ENCODE peak calls at places on chromosomes 7 and 10, in eight cellular contexts. One of them, this sample, is unnamed.

GRCh38 chr7:148397056-148397455 is 193.5 kb upstream of the C7orf33 start:
- DNase-seq in RCC 7860: no peak
- DNase-seq in GM20000: no peak
- DNase-seq in effector memory CD8-positive, alpha-beta T cell: no peak
- DNase-seq in heart right ventricle: no peak
- DNase-seq in stimulated activated CD8-positive, alpha-beta memory T cell treated with anti-CD3 and anti-CD28 coated beads, Interleukin-15, amount 100 ng/mL, for 48 hours: no peak
- DNase-seq in NCI-H2171: no peak
- DNase-seq in left cardiac atrium: no peak
- DNase-seq in this sample: no peak

GRCh38 chr10:99411546-99411945 is 18.9 kb downstream of the GOT1 start:
- DNase-seq in RCC 7860: no peak
- DNase-seq in GM20000: no peak
- DNase-seq in effector memory CD8-positive, alpha-beta T cell: no peak
- DNase-seq in heart right ventricle: no peak
- DNase-seq in stimulated activated CD8-positive, alpha-beta memory T cell treated with anti-CD3 and anti-CD28 coated beads, Interleukin-15, amount 100 ng/mL, for 48 hours: no peak
- DNase-seq in NCI-H2171: no peak
- DNase-seq in left cardiac atrium: no peak
- DNase-seq in this sample: no peak

GRCh38 chr10:61993676-61994401 is 92.3 kb downstream of the ARID5B start:
- DNase-seq in RCC 7860: no peak
- DNase-seq in GM20000: no peak
- DNase-seq in effector memory CD8-positive, alpha-beta T cell: no peak
- DNase-seq in heart right ventricle: no peak
- DNase-seq in stimulated activated CD8-positive, alpha-beta memory T cell treated with anti-CD3 and anti-CD28 coated beads, Interleukin-15, amount 100 ng/mL, for 48 hours: no peak
- DNase-seq in NCI-H2171: no peak
- DNase-seq in left cardiac atrium: no peak
- DNase-seq in this sample: no peak

GRCh38 chr7:159010951-159011820 is 133.5 kb downstream of the VIPR2 start:
- DNase-seq in RCC 7860: no peak
- DNase-seq in GM20000: no peak
- DNase-seq in effector memory CD8-positive, alpha-beta T cell: no peak
- DNase-seq in heart right ventricle: no peak
- DNase-seq in stimulated activated CD8-positive, alpha-beta memory T cell treated with anti-CD3 and anti-CD28 coated beads, Interleukin-15, amount 100 ng/mL, for 48 hours: no peak
- DNase-seq in NCI-H2171: no peak
- DNase-seq in left cardiac atrium: no peak
- DNase-seq in this sample: no peak

GRCh38 chr7:80642871-80643270 is 4.4 kb downstream of the CD36 start:
- DNase-seq in RCC 7860: no peak
- DNase-seq in GM20000: no peak
- DNase-seq in effector memory CD8-positive, alpha-beta T cell: no peak
- DNase-seq in heart right ventricle: no peak
- DNase-seq in stimulated activated CD8-positive, alpha-beta memory T cell treated with anti-CD3 and anti-CD28 coated beads, Interleukin-15, amount 100 ng/mL, for 48 hours: no peak
- DNase-seq in NCI-H2171: no peak
- DNase-seq in left cardiac atrium: no peak
- DNase-seq in this sample: no peak

GRCh38 chr7:107327986-107328569 is 141.8 kb upstream of the GPR22 start:
- DNase-seq in RCC 7860: no peak
- DNase-seq in GM20000: no peak
- DNase-seq in effector memory CD8-positive, alpha-beta T cell: no peak
- DNase-seq in heart right ventricle: no peak
- DNase-seq in stimulated activated CD8-positive, alpha-beta memory T cell treated with anti-CD3 and anti-CD28 coated beads, Interleukin-15, amount 100 ng/mL, for 48 hours: no peak
- DNase-seq in NCI-H2171: no peak
- DNase-seq in left cardiac atrium: no peak
- DNase-seq in this sample: no peak

GRCh38 chr10:110535958-110536891 is 31.3 kb upstream of the SMC3 start:
- DNase-seq in RCC 7860: peak
- DNase-seq in GM20000: peak
- DNase-seq in effector memory CD8-positive, alpha-beta T cell: peak
- DNase-seq in heart right ventricle: peak
- DNase-seq in stimulated activated CD8-positive, alpha-beta memory T cell treated with anti-CD3 and anti-CD28 coated beads, Interleukin-15, amount 100 ng/mL, for 48 hours: peak
- DNase-seq in NCI-H2171: no peak
- DNase-seq in left cardiac atrium: peak
- DNase-seq in this sample: peak

GRCh38 chr10:102133373-102134195 is 744 bp downstream of the PPRC1 start:
- DNase-seq in RCC 7860: peak
- DNase-seq in GM20000: peak
- DNase-seq in effector memory CD8-positive, alpha-beta T cell: no peak
- DNase-seq in heart right ventricle: peak
- DNase-seq in stimulated activated CD8-positive, alpha-beta memory T cell treated with anti-CD3 and anti-CD28 coated beads, Interleukin-15, amount 100 ng/mL, for 48 hours: peak
- DNase-seq in NCI-H2171: peak
- DNase-seq in left cardiac atrium: peak
- DNase-seq in this sample: peak

GRCh38 chr10:11525503-11525902 is 85.9 kb downstream of the USP6NL start:
- DNase-seq in RCC 7860: no peak
- DNase-seq in GM20000: no peak
- DNase-seq in effector memory CD8-positive, alpha-beta T cell: no peak
- DNase-seq in heart right ventricle: peak
- DNase-seq in stimulated activated CD8-positive, alpha-beta memory T cell treated with anti-CD3 and anti-CD28 coated beads, Interleukin-15, amount 100 ng/mL, for 48 hours: no peak
- DNase-seq in NCI-H2171: no peak
- DNase-seq in left cardiac atrium: peak
- DNase-seq in this sample: no peak

GRCh38 chr10:58414270-58415041 is 29.2 kb downstream of the TFAM start:
- DNase-seq in RCC 7860: peak
- DNase-seq in GM20000: no peak
- DNase-seq in effector memory CD8-positive, alpha-beta T cell: no peak
- DNase-seq in heart right ventricle: peak
- DNase-seq in stimulated activated CD8-positive, alpha-beta memory T cell treated with anti-CD3 and anti-CD28 coated beads, Interleukin-15, amount 100 ng/mL, for 48 hours: no peak
- DNase-seq in NCI-H2171: no peak
- DNase-seq in left cardiac atrium: no peak
- DNase-seq in this sample: no peak

GRCh38 chr10:97714401-97715258 is 1.1 kb downstream of the MARVELD1 start:
- DNase-seq in RCC 7860: peak
- DNase-seq in GM20000: peak
- DNase-seq in effector memory CD8-positive, alpha-beta T cell: no peak
- DNase-seq in heart right ventricle: peak
- DNase-seq in stimulated activated CD8-positive, alpha-beta memory T cell treated with anti-CD3 and anti-CD28 coated beads, Interleukin-15, amount 100 ng/mL, for 48 hours: no peak
- DNase-seq in NCI-H2171: no peak
- DNase-seq in left cardiac atrium: peak
- DNase-seq in this sample: no peak

GRCh38 chr7:104984591-104985258 is 29.3 kb upstream of the KMT2E start:
- DNase-seq in RCC 7860: no peak
- DNase-seq in GM20000: no peak
- DNase-seq in effector memory CD8-positive, alpha-beta T cell: no peak
- DNase-seq in heart right ventricle: no peak
- DNase-seq in stimulated activated CD8-positive, alpha-beta memory T cell treated with anti-CD3 and anti-CD28 coated beads, Interleukin-15, amount 100 ng/mL, for 48 hours: no peak
- DNase-seq in NCI-H2171: no peak
- DNase-seq in left cardiac atrium: no peak
- DNase-seq in this sample: no peak

GRCh38 chr7:64192148-64192704 is 14.8 kb upstream of the ZNF735 start:
- DNase-seq in RCC 7860: no peak
- DNase-seq in GM20000: no peak
- DNase-seq in effector memory CD8-positive, alpha-beta T cell: no peak
- DNase-seq in heart right ventricle: no peak
- DNase-seq in stimulated activated CD8-positive, alpha-beta memory T cell treated with anti-CD3 and anti-CD28 coated beads, Interleukin-15, amount 100 ng/mL, for 48 hours: no peak
- DNase-seq in NCI-H2171: no peak
- DNase-seq in left cardiac atrium: peak
- DNase-seq in this sample: no peak

GRCh38 chr7:75814407-75814947 is 871 bp upstream of the CCL24 start:
- DNase-seq in RCC 7860: peak
- DNase-seq in GM20000: no peak
- DNase-seq in effector memory CD8-positive, alpha-beta T cell: no peak
- DNase-seq in heart right ventricle: no peak
- DNase-seq in stimulated activated CD8-positive, alpha-beta memory T cell treated with anti-CD3 and anti-CD28 coated beads, Interleukin-15, amount 100 ng/mL, for 48 hours: no peak
- DNase-seq in NCI-H2171: no peak
- DNase-seq in left cardiac atrium: no peak
- DNase-seq in this sample: no peak

GRCh38 chr10:80204801-80205477 is 398 bp downstream of the ANXA11 start:
- DNase-seq in RCC 7860: no peak
- DNase-seq in GM20000: peak
- DNase-seq in effector memory CD8-positive, alpha-beta T cell: no peak
- DNase-seq in heart right ventricle: no peak
- DNase-seq in stimulated activated CD8-positive, alpha-beta memory T cell treated with anti-CD3 and anti-CD28 coated beads, Interleukin-15, amount 100 ng/mL, for 48 hours: no peak
- DNase-seq in NCI-H2171: no peak
- DNase-seq in left cardiac atrium: peak
- DNase-seq in this sample: peak

GRCh38 chr10:27100800-27101347 is 580 bp upstream of the ANKRD26 start:
- DNase-seq in RCC 7860: no peak
- DNase-seq in GM20000: no peak
- DNase-seq in effector memory CD8-positive, alpha-beta T cell: peak
- DNase-seq in heart right ventricle: no peak
- DNase-seq in stimulated activated CD8-positive, alpha-beta memory T cell treated with anti-CD3 and anti-CD28 coated beads, Interleukin-15, amount 100 ng/mL, for 48 hours: peak
- DNase-seq in NCI-H2171: peak
- DNase-seq in left cardiac atrium: no peak
- DNase-seq in this sample: peak

GRCh38 chr10:73439605-73440298 is 6.4 kb upstream of the MSS51 start:
- DNase-seq in RCC 7860: peak
- DNase-seq in GM20000: no peak
- DNase-seq in effector memory CD8-positive, alpha-beta T cell: no peak
- DNase-seq in heart right ventricle: no peak
- DNase-seq in stimulated activated CD8-positive, alpha-beta memory T cell treated with anti-CD3 and anti-CD28 coated beads, Interleukin-15, amount 100 ng/mL, for 48 hours: no peak
- DNase-seq in NCI-H2171: no peak
- DNase-seq in left cardiac atrium: no peak
- DNase-seq in this sample: no peak